ENCODE peak calls at places on chromosomes 6 and 20, in seven cellular contexts. H is lower leg skin, Q is adrenal gland, M is cardiac muscle cell, S is pancreas, V is fibroblast of mammary gland, D is esophagus squamous epithelium. B is an unnamed sample.

GRCh38 chr6:72560721-72561593 is 60.9 kb upstream of the KCNQ5 start:
- DNase-seq in V (peak; percentile 39), H (no peak), S (no peak), M (peak; percentile 4), D (no peak), Q (no peak), B (no peak)

GRCh38 chr6:120606743-120607142 is 727.5 kb downstream of the TBC1D32 start:
- DNase-seq in H (no peak), Q (no peak), M (no peak), V (no peak), S (no peak), D (no peak), B (no peak)

GRCh38 chr6:17871836-17872235 is 115.6 kb downstream of the KIF13A start:
- DNase-seq in D (no peak), M (no peak), H (no peak), S (no peak), V (no peak), Q (no peak), B (no peak)

GRCh38 chr20:37711001-37711400 is 17.2 kb downstream of the CTNNBL1 start:
- DNase-seq in V (no peak), D (no peak), S (no peak), H (no peak), Q (no peak), M (no peak), B (no peak)

GRCh38 chr6:140105857-140106256 is 731.4 kb upstream of the CITED2 start:
- DNase-seq in V (peak; percentile 29), H (no peak), D (no peak), M (peak; percentile 21), Q (no peak), S (peak; percentile 10), B (peak; percentile 82)

GRCh38 chr20:1809611-1810510 is 85.3 kb upstream of the SIRPA start:
- DNase-seq in M (no peak), S (no peak), H (no peak), D (no peak), V (peak; percentile 62), Q (no peak), B (peak; percentile 59)

GRCh38 chr6:15183979-15184378 is 61.9 kb upstream of the JARID2 start:
- DNase-seq in M (no peak), S (no peak), H (no peak), Q (no peak), D (no peak), V (no peak), B (no peak)

GRCh38 chr6:16420715-16421461 is 182.5 kb downstream of the GMPR start:
- DNase-seq in S (no peak), Q (peak; percentile 22), D (no peak), M (no peak), V (peak; percentile 32), H (no peak), B (no peak)

GRCh38 chr20:2705931-2706645 is 13.5 kb downstream of the EBF4 start:
- DNase-seq in D (no peak), M (no peak), H (no peak), V (no peak), Q (no peak), S (no peak), B (no peak)

GRCh38 chr6:154307696-154308425 is 48.7 kb downstream of the IPCEF1 start:
- DNase-seq in M (no peak), V (no peak), H (no peak), S (no peak), D (no peak), Q (no peak), B (no peak)

GRCh38 chr6:217048-217659 is 75.1 kb upstream of the DUSP22 start:
- DNase-seq in V (no peak), M (peak; percentile 15), S (peak; percentile 62), D (no peak), Q (no peak), H (no peak), B (no peak)

GRCh38 chr6:16760536-16761468 is at the start of gene ATXN1:
- DNase-seq in M (peak; percentile 71), Q (peak; percentile 66), D (no peak), V (peak; percentile 65), H (peak; percentile 66), S (peak; percentile 61), B (no peak)

GRCh38 chr6:7725849-7726415 is at the start of gene BMP6:
- DNase-seq in M (peak; percentile 96), V (peak; percentile 70), H (peak; percentile 81), D (no peak), S (peak; percentile 87), Q (peak; percentile 89), B (no peak)

GRCh38 chr6:31621320-31621939 is 915 bp downstream of the PRRC2A start:
- DNase-seq in Q (no peak), M (no peak), D (no peak), V (no peak), H (no peak), S (no peak), B (no peak)

GRCh38 chr20:62219992-62220665 is at the start of gene HRH3:
- DNase-seq in H (no peak), V (no peak), D (no peak), Q (peak; percentile 31), M (peak; percentile 88), S (peak; percentile 69), B (no peak)

GRCh38 chr20:25549866-25550477 is 35.4 kb downstream of the NINL start:
- DNase-seq in M (no peak), D (no peak), H (no peak), S (no peak), V (peak; percentile 70), Q (no peak), B (no peak)

GRCh38 chr6:134870677-134871498 is 79.0 kb downstream of the ALDH8A1 start:
- DNase-seq in S (no peak), M (no peak), H (no peak), Q (no peak), V (peak; percentile 72), D (no peak), B (no peak)

GRCh38 chr6:40550096-40550731 is 37.0 kb downstream of the LRFN2 start:
- DNase-seq in H (peak; percentile 19), S (peak; percentile 48), D (no peak), M (peak; percentile 59), Q (peak; percentile 28), V (peak; percentile 57), B (peak; percentile 30)

GRCh38 chr6:41040101-41040910 is 1.3 kb upstream of the UNC5CL start:
- DNase-seq in S (peak; percentile 90), V (peak; percentile 24), Q (peak; percentile 60), D (no peak), H (no peak), M (no peak), B (peak; percentile 81)

GRCh38 chr6:45563092-45563491 is 185.4 kb upstream of the SUPT3H start:
- DNase-seq in H (no peak), S (no peak), M (no peak), Q (no peak), D (no peak), V (no peak), B (no peak)

GRCh38 chr6:38337819-38338465 is 301.8 kb downstream of the BTBD9 start:
- DNase-seq in H (no peak), S (no peak), M (no peak), D (no peak), V (peak; percentile 63), Q (no peak), B (no peak)

GRCh38 chr6:155201461-155202226 is 62.2 kb upstream of the CLDN20 start:
- DNase-seq in H (no peak), S (no peak), Q (no peak), V (peak; percentile 65), D (no peak), M (no peak), B (no peak)

GRCh38 chr6:6645266-6645917 is 56.9 kb downstream of the LY86 start:
- DNase-seq in M (no peak), D (no peak), Q (no peak), V (no peak), S (no peak), H (no peak), B (no peak)

GRCh38 chr6:1285589-1286340 is 26.1 kb upstream of the FOXQ1 start:
- DNase-seq in S (no peak), D (no peak), M (no peak), V (peak; percentile 50), H (no peak), Q (no peak), B (peak; percentile 78)

GRCh38 chr6:83976871-83977270 is 56.7 kb upstream of the MRAP2 start:
- DNase-seq in S (no peak), V (no peak), H (no peak), M (no peak), D (no peak), Q (no peak), B (no peak)

GRCh38 chr6:112282217-112282616 is 27.9 kb upstream of the LAMA4 start:
- DNase-seq in Q (peak; percentile 48), H (no peak), S (no peak), M (peak; percentile 91), V (peak; percentile 95), D (no peak), B (peak; percentile 54)

GRCh38 chr6:98787401-98787800 is 47.0 kb upstream of the POU3F2 start:
- DNase-seq in M (no peak), Q (no peak), V (no peak), H (no peak), S (no peak), D (no peak), B (no peak)

GRCh38 chr6:158773581-158774449 is 45.4 kb downstream of the EZR start:
- DNase-seq in M (no peak), Q (no peak), H (no peak), S (no peak), V (no peak), D (no peak), B (no peak)

DNA sequence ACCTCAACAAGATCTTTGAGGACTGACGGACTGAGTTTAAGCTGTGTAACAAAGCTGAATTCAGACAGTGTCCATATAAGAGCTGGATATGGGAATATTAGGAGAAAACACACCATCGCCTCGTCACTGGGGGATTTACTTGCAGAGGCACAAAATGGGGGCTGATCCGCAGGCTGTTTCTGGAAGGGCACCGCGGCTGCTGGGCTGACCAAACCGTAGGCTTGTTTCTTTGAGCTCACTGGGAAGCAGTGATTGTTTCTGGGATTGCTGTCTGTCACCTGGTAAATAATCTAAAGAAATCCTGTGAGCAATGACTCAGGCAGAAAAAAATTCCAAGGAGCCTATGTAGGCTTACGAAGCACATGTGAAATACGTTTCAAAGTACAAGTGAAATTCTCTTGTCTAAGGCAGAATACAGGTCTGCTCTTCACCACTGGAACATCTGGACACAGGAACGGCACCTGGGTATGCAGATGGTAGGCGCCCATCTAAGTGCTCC is 63.9 kb upstream of the MPC1 start:
- DNase-seq in H (no peak), M (no peak), V (no peak), Q (no peak), S (no peak), D (no peak), B (no peak)
- H3K4me3 ChIP-seq in H (no peak overlapping the region), M (no peak overlapping the region), V (no peak overlapping the region), Q (no peak overlapping the region), S (no peak overlapping the region), D (no peak overlapping the region), B (no peak overlapping the region)

GRCh38 chr6:88975369-88975768 is 12.0 kb upstream of the RNGTT start:
- DNase-seq in H (no peak), V (no peak), S (no peak), M (no peak), Q (no peak), D (no peak), B (no peak)
- TF ChIP-seq CTCF in H (no peak), V (peak; percentile 5), S (no peak), M (no peak), Q (no peak), D (no peak), B (peak; percentile 26)

GRCh38 chr6:136783495-136784270 is 8.6 kb downstream of the MAP3K5 start:
- DNase-seq in H (peak; percentile 22), D (no peak), V (no peak), Q (peak; percentile 41), S (no peak), M (no peak), B (no peak)
- H3K4me3 ChIP-seq in H (no peak overlapping the region), D (peak overlapping the region; percentile 9), V (no peak overlapping the region), Q (no peak overlapping the region), S (no peak overlapping the region), M (no peak overlapping the region), B (no peak overlapping the region)

GRCh38 chr6:79694623-79695311 is 63.6 kb downstream of the SH3BGRL2 start:
- DNase-seq in Q (no peak), M (no peak), D (no peak), V (peak; percentile 9), S (no peak), H (no peak), B (no peak)
- TF ChIP-seq CTCF in Q (no peak), M (peak; percentile 32), D (no peak), V (peak; percentile 50), S (no peak), H (no peak), B (no peak)

B was measured in epithelial cell of proximal tubule.